ENCODE peak calls at places on chromosomes 6 and 20, in ten cellular contexts. X is AG04449; E is nucleus accumbens; V is neural crest cell; H is SW480; K is NCI-H510A treated with DMSO at 0.1 percent for 48 hours; J is NCI-H1694; D is heart left ventricle; Y is dermis blood vessel endothelial cell; Q is activated CD8-positive, alpha-beta memory T cell treated with anti-CD3 and anti-CD28 coated beads for 24 hours. B is an unnamed sample.

GRCh38 chr20:23889775-23890187 is 10.2 kb upstream of the CST5 start:
- DNase-seq in J (peak), E (peak), X (no peak), D (no peak), Q (peak), K (peak), H (peak), V (peak), Y (peak), B (peak)

GRCh38 chr20:23178806-23179205 is 92.7 kb upstream of the CD93 start:
- DNase-seq in V (no peak), Y (peak), D (no peak), K (no peak), X (no peak), H (no peak), J (no peak), E (no peak), Q (no peak), B (no peak)

GRCh38 chr6:94272327-94272726 is 853.0 kb upstream of the EPHA7 start:
- DNase-seq in K (peak), Q (no peak), D (no peak), Y (no peak), J (no peak), X (no peak), V (no peak), E (no peak), H (no peak), B (peak)

GRCh38 chr6:146097586-146097985 is 68.7 kb downstream of the GRM1 start:
- DNase-seq in D (no peak), H (no peak), V (no peak), Y (no peak), K (no peak), Q (no peak), J (no peak), E (no peak), X (no peak), B (no peak)

GRCh38 chr6:15073344-15073789 is 172.5 kb upstream of the JARID2 start:
- DNase-seq in H (no peak), V (no peak), K (no peak), D (no peak), J (no peak), X (no peak), E (no peak), Y (no peak), Q (no peak), B (no peak)

GRCh38 chr20:36607586-36608387 is 2.2 kb downstream of the RAB5IF start:
- DNase-seq in Y (peak), D (no peak), E (no peak), Q (no peak), K (no peak), H (peak), J (no peak), V (no peak), X (no peak), B (no peak)

GRCh38 chr6:37135835-37136694 is 33.9 kb upstream of the PIM1 start:
- DNase-seq in X (no peak), V (no peak), E (no peak), D (no peak), Y (no peak), K (no peak), Q (no peak), J (no peak), H (no peak), B (no peak)

GRCh38 chr20:8523684-8524083 is 391.6 kb downstream of the PLCB1 start:
- DNase-seq in K (no peak), V (no peak), Y (no peak), Q (no peak), D (no peak), E (no peak), J (no peak), H (no peak), X (no peak), B (no peak)

GRCh38 chr6:167214216-167214615 is 56.4 kb upstream of the GPR31 start:
- DNase-seq in E (no peak), D (no peak), X (no peak), K (no peak), Y (no peak), H (no peak), J (no peak), V (no peak), Q (no peak), B (no peak)

GRCh38 chr6:48766349-48766748 is 655.4 kb upstream of the PTCHD4 start:
- DNase-seq in J (no peak), Y (no peak), V (no peak), X (peak), H (peak), E (no peak), K (no peak), Q (no peak), D (no peak), B (no peak)

GRCh38 chr20:6490849-6491248 is 276.6 kb upstream of the BMP2 start:
- DNase-seq in Y (no peak), D (no peak), V (no peak), J (no peak), Q (no peak), K (no peak), H (no peak), X (no peak), E (no peak), B (no peak)

GRCh38 chr6:147660334-147661311 is 152.1 kb downstream of the SAMD5 start:
- DNase-seq in E (no peak), Y (no peak), Q (no peak), J (no peak), X (no peak), V (no peak), H (no peak), D (no peak), K (no peak), B (no peak)

GRCh38 chr6:143514996-143515760 is 3.7 kb upstream of the FUCA2 start:
- DNase-seq in E (no peak), J (no peak), H (no peak), X (no peak), K (no peak), Q (no peak), V (no peak), Y (no peak), D (peak), B (no peak)

GRCh38 chr6:117200067-117200466 is 65.3 kb upstream of the VGLL2 start:
- DNase-seq in Q (no peak), J (no peak), K (no peak), E (no peak), H (no peak), X (no peak), Y (no peak), V (no peak), D (no peak), B (no peak)

GRCh38 chr6:114049367-114049966 is 78.5 kb upstream of the HDAC2 start:
- DNase-seq in E (no peak), H (peak), J (no peak), Q (no peak), X (no peak), Y (no peak), D (no peak), V (no peak), K (no peak), B (no peak)

GRCh38 chr6:165854863-165855593 is 192.0 kb upstream of the PDE10A start:
- DNase-seq in H (no peak), Y (no peak), D (no peak), Q (no peak), K (no peak), E (no peak), J (no peak), X (no peak), V (no peak), B (no peak)

GRCh38 chr20:36775826-36776225 is 2.3 kb upstream of the DSN1 start:
- DNase-seq in E (no peak), V (no peak), Y (no peak), X (no peak), H (no peak), D (no peak), J (no peak), K (no peak), Q (no peak), B (no peak)

GRCh38 chr20:14790771-14791517 is 453.5 kb upstream of the FLRT3 start:
- DNase-seq in X (peak), Y (no peak), D (no peak), J (no peak), V (no peak), K (peak), Q (no peak), H (no peak), E (no peak), B (peak)

GRCh38 chr6:170147832-170148708 is 142.8 kb downstream of the DLL1 start:
- DNase-seq in D (peak), H (no peak), J (peak), V (no peak), Q (peak), K (no peak), E (no peak), Y (no peak), X (no peak), B (peak)

GRCh38 chr20:53957421-53958172 is 112.8 kb downstream of the BCAS1 start:
- DNase-seq in Q (no peak), Y (peak), V (no peak), H (no peak), X (no peak), D (no peak), J (no peak), E (no peak), K (no peak), B (no peak)

GRCh38 chr6:16704706-16705402 is 56.4 kb downstream of the ATXN1 start:
- DNase-seq in V (no peak), K (no peak), J (no peak), D (no peak), Y (peak), H (peak), X (no peak), E (no peak), Q (no peak), B (no peak)